ENCODE peak calls at places on chromosomes 12 and 14, in seven cellular contexts. One of them, this sample, is unnamed. For H3K9me3, the result is how much of the 10 kb centered on the place peaks cover.

GRCh38 chr14:104724981-104725771 is 1.1 kb downstream of the ADSS1 start:
- DNase-seq in CD8-positive, alpha-beta T cell: no peak
- DNase-seq in fibroblast of lung: peak
- DNase-seq in naive thymus-derived CD4-positive, alpha-beta T cell: no peak
- DNase-seq in trophoblast cell: peak
- DNase-seq in neuronal stem cell: no peak
- DNase-seq in lower lobe of right lung: no peak
- DNase-seq in this sample: no peak

GRCh38 chr12:2924019-2924418 is 33.3 kb downstream of the TULP3 start:
- DNase-seq in naive thymus-derived CD4-positive, alpha-beta T cell: no peak
- DNase-seq in neuronal stem cell: no peak
- DNase-seq in lower lobe of right lung: no peak
- DNase-seq in CD8-positive, alpha-beta T cell: no peak
- DNase-seq in fibroblast of lung: peak
- DNase-seq in trophoblast cell: no peak
- DNase-seq in this sample: no peak

GRCh38 chr12:28235985-28236384 is 45.7 kb downstream of the CCDC91 start:
- DNase-seq in naive thymus-derived CD4-positive, alpha-beta T cell: no peak
- DNase-seq in neuronal stem cell: no peak
- DNase-seq in CD8-positive, alpha-beta T cell: no peak
- DNase-seq in lower lobe of right lung: no peak
- DNase-seq in fibroblast of lung: no peak
- DNase-seq in trophoblast cell: no peak
- DNase-seq in this sample: no peak

GRCh38 chr12:53781218-53781801 is 29.5 kb upstream of the CISTR start:
- DNase-seq in neuronal stem cell: no peak
- DNase-seq in lower lobe of right lung: no peak
- DNase-seq in naive thymus-derived CD4-positive, alpha-beta T cell: no peak
- DNase-seq in fibroblast of lung: no peak
- DNase-seq in trophoblast cell: no peak
- DNase-seq in CD8-positive, alpha-beta T cell: no peak
- DNase-seq in this sample: no peak

GRCh38 chr12:111650912-111651311 is 34.8 kb downstream of the BRAP start:
- DNase-seq in CD8-positive, alpha-beta T cell: no peak
- DNase-seq in fibroblast of lung: no peak
- DNase-seq in trophoblast cell: no peak
- DNase-seq in lower lobe of right lung: no peak
- DNase-seq in neuronal stem cell: no peak
- DNase-seq in naive thymus-derived CD4-positive, alpha-beta T cell: no peak
- DNase-seq in this sample: no peak

GRCh38 chr12:53120685-53121525 is 17.6 kb downstream of the SOAT2 start:
- DNase-seq in naive thymus-derived CD4-positive, alpha-beta T cell: no peak
- DNase-seq in CD8-positive, alpha-beta T cell: no peak
- DNase-seq in trophoblast cell: no peak
- DNase-seq in lower lobe of right lung: no peak
- DNase-seq in neuronal stem cell: no peak
- DNase-seq in fibroblast of lung: no peak
- DNase-seq in this sample: no peak

GRCh38 chr14:102304611-102305506 is at the start of gene MOK:
- DNase-seq in naive thymus-derived CD4-positive, alpha-beta T cell: peak
- DNase-seq in lower lobe of right lung: peak
- DNase-seq in trophoblast cell: peak
- DNase-seq in CD8-positive, alpha-beta T cell: peak
- DNase-seq in fibroblast of lung: peak
- DNase-seq in neuronal stem cell: peak
- DNase-seq in this sample: peak

GRCh38 chr12:21551811-21552469 is 25.8 kb downstream of the SPX start:
- DNase-seq in CD8-positive, alpha-beta T cell: no peak
- DNase-seq in lower lobe of right lung: no peak
- DNase-seq in neuronal stem cell: no peak
- DNase-seq in naive thymus-derived CD4-positive, alpha-beta T cell: no peak
- DNase-seq in trophoblast cell: no peak
- DNase-seq in fibroblast of lung: peak
- DNase-seq in this sample: no peak

GRCh38 chr12:45336331-45336730 is 120.4 kb downstream of the ANO6 start:
- DNase-seq in trophoblast cell: peak
- DNase-seq in neuronal stem cell: no peak
- DNase-seq in lower lobe of right lung: no peak
- DNase-seq in CD8-positive, alpha-beta T cell: no peak
- DNase-seq in naive thymus-derived CD4-positive, alpha-beta T cell: no peak
- DNase-seq in fibroblast of lung: peak
- DNase-seq in this sample: peak

GRCh38 chr12:75878382-75878720 is 153.2 kb downstream of the PHLDA1 start:
- DNase-seq in neuronal stem cell: no peak
- DNase-seq in CD8-positive, alpha-beta T cell: no peak
- DNase-seq in naive thymus-derived CD4-positive, alpha-beta T cell: no peak
- DNase-seq in fibroblast of lung: peak
- DNase-seq in lower lobe of right lung: no peak
- DNase-seq in trophoblast cell: no peak
- DNase-seq in this sample: no peak

GRCh38 chr14:98847520-98848468 is 424.2 kb downstream of the BCL11B start:
- DNase-seq in lower lobe of right lung: no peak
- DNase-seq in trophoblast cell: no peak
- DNase-seq in naive thymus-derived CD4-positive, alpha-beta T cell: no peak
- DNase-seq in neuronal stem cell: no peak
- DNase-seq in CD8-positive, alpha-beta T cell: no peak
- DNase-seq in fibroblast of lung: no peak
- DNase-seq in this sample: peak

GRCh38 chr12:103326190-103326589 is 169.6 kb downstream of the C12orf42 start:
- DNase-seq in lower lobe of right lung: no peak
- DNase-seq in CD8-positive, alpha-beta T cell: no peak
- DNase-seq in neuronal stem cell: peak
- DNase-seq in naive thymus-derived CD4-positive, alpha-beta T cell: no peak
- DNase-seq in fibroblast of lung: no peak
- DNase-seq in trophoblast cell: peak
- DNase-seq in this sample: no peak

GRCh38 chr12:52233462-52234141 is 559 bp downstream of the KRT7 start:
- DNase-seq in naive thymus-derived CD4-positive, alpha-beta T cell: no peak
- DNase-seq in fibroblast of lung: no peak
- DNase-seq in neuronal stem cell: no peak
- DNase-seq in CD8-positive, alpha-beta T cell: no peak
- DNase-seq in lower lobe of right lung: no peak
- DNase-seq in trophoblast cell: peak
- DNase-seq in this sample: no peak

GRCh38 chr12:82299617-82300016 is 58.6 kb downstream of the CCDC59 start:
- DNase-seq in neuronal stem cell: no peak
- DNase-seq in naive thymus-derived CD4-positive, alpha-beta T cell: no peak
- DNase-seq in trophoblast cell: no peak
- DNase-seq in CD8-positive, alpha-beta T cell: no peak
- DNase-seq in fibroblast of lung: no peak
- DNase-seq in lower lobe of right lung: no peak
- DNase-seq in this sample: no peak

DNA sequence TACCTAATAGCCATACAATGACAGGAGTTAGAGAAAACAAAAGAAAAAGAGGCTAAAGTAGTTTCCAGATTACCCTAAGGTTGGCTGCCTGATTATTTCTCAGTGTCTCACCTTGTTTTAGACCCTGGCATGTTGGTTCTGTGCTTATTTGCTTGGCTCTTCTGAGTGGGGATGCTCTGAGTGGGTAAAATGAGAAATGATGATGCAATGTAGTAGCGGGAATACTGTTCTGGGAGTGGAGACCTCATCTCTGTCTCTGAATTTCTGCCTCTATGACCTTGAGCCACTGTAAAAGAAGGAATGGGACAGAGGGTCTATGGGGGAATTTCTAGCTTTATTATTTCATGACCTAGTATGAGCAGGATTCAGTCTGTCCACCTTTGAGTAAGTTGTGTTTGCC is 427.8 kb upstream of the STXBP6 start:
- DNase-seq in neuronal stem cell: no peak
- DNase-seq in lower lobe of right lung: no peak
- DNase-seq in trophoblast cell: no peak
- DNase-seq in fibroblast of lung: no peak
- DNase-seq in naive thymus-derived CD4-positive, alpha-beta T cell: no peak
- DNase-seq in CD8-positive, alpha-beta T cell: no peak
- DNase-seq in this sample: no peak
- H3K9me3 ChIP-seq in neuronal stem cell: under half
- H3K9me3 ChIP-seq in lower lobe of right lung: under half
- H3K9me3 ChIP-seq in trophoblast cell: under half
- H3K9me3 ChIP-seq in fibroblast of lung: under half
- H3K9me3 ChIP-seq in naive thymus-derived CD4-positive, alpha-beta T cell: under half
- H3K9me3 ChIP-seq in CD8-positive, alpha-beta T cell: under half
- H3K9me3 ChIP-seq in this sample: under half

DNA sequence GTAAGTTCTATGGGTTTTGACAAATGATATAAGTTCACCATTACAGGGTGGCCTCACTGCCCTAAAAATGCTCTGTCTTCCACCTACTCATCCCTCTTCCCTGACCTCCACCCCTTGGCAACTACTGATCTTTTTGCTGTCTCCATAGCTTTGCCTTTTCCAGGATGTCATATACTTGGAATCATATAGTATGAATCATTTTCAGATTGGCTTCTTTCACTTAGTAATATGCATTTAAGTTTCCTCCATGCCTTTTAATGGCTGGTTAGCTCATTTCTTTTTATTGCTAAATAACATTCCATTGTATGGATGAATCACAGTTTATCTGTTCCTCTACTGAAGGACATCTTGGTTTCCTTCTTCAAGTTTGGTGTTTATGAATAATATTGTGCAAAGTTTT is 14.0 kb upstream of the PEX5 start:
- DNase-seq in naive thymus-derived CD4-positive, alpha-beta T cell: no peak
- DNase-seq in fibroblast of lung: peak
- DNase-seq in lower lobe of right lung: no peak
- DNase-seq in CD8-positive, alpha-beta T cell: no peak
- DNase-seq in neuronal stem cell: no peak
- DNase-seq in trophoblast cell: no peak
- DNase-seq in this sample: no peak
- H3K9me3 ChIP-seq in naive thymus-derived CD4-positive, alpha-beta T cell: under half
- H3K9me3 ChIP-seq in fibroblast of lung: under half
- H3K9me3 ChIP-seq in lower lobe of right lung: under half
- H3K9me3 ChIP-seq in CD8-positive, alpha-beta T cell: under half
- H3K9me3 ChIP-seq in neuronal stem cell: under half
- H3K9me3 ChIP-seq in trophoblast cell: under half
- H3K9me3 ChIP-seq in this sample: under half

DNA sequence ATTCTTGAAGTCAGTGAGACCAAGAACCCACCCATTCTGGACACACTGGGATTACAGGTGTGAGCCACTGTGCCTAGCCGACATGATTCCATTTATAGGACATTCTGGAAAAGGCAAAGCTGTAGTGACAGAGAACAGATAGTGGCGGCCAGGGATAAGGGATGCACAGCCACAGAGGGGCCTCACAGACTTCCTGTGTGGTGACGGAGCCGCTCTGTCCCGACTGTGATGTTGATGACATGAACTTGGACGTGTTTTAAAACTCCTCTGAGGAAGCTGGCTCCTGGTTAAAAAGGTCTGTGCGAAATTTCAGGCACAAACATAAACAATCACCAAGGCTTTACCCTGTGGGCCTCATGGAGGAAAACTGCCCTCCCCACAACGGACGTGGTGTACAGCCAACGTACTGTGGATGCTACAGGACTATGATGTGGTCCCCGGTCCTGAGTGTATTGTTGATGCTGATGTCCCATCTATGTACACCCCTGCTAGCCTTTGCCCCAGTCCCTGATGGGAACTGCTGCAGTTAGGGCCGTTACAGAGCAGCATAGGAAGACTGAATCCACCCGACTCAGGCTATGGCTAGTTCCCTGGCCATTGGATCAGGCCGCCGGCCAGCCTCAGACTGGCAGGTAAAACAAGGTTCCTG is 15.9 kb downstream of the ZNF605 start:
- DNase-seq in naive thymus-derived CD4-positive, alpha-beta T cell: no peak
- DNase-seq in CD8-positive, alpha-beta T cell: no peak
- DNase-seq in neuronal stem cell: no peak
- DNase-seq in trophoblast cell: no peak
- DNase-seq in fibroblast of lung: no peak
- DNase-seq in lower lobe of right lung: no peak
- DNase-seq in this sample: peak
- H3K9me3 ChIP-seq in naive thymus-derived CD4-positive, alpha-beta T cell: half or more
- H3K9me3 ChIP-seq in CD8-positive, alpha-beta T cell: under half
- H3K9me3 ChIP-seq in neuronal stem cell: half or more
- H3K9me3 ChIP-seq in trophoblast cell: under half
- H3K9me3 ChIP-seq in fibroblast of lung: under half
- H3K9me3 ChIP-seq in lower lobe of right lung: half or more
- H3K9me3 ChIP-seq in this sample: half or more

GRCh38 chr12:9337656-9338055 is 129.5 kb upstream of the PZP start:
- DNase-seq in neuronal stem cell: no peak
- DNase-seq in naive thymus-derived CD4-positive, alpha-beta T cell: no peak
- DNase-seq in fibroblast of lung: no peak
- DNase-seq in trophoblast cell: no peak
- DNase-seq in CD8-positive, alpha-beta T cell: no peak
- DNase-seq in lower lobe of right lung: no peak
- DNase-seq in this sample: no peak
- H3K9me3 ChIP-seq in neuronal stem cell: under half
- H3K9me3 ChIP-seq in naive thymus-derived CD4-positive, alpha-beta T cell: under half
- H3K9me3 ChIP-seq in fibroblast of lung: under half
- H3K9me3 ChIP-seq in trophoblast cell: under half
- H3K9me3 ChIP-seq in CD8-positive, alpha-beta T cell: under half
- H3K9me3 ChIP-seq in lower lobe of right lung: under half
- H3K9me3 ChIP-seq in this sample: under half

This sample was measured in SJSA1.